ENCODE peak calls at places on chromosomes 11 and 22, in nine cellular contexts. N is prostate gland, S is kidney epithelial cell, F is adrenal gland, O is colonic mucosa, R is fibroblast of pulmonary artery, W is tibial artery, Z is fibroblast of lung, J is brain microvascular endothelial cell. M is an unnamed sample.

GRCh38 chr11:9527481-9528140 is 45.9 kb upstream of the WEE1 start:
- DNase-seq in N (peak), S (no peak), F (no peak), O (peak), R (peak), W (peak), Z (peak), J (peak), M (peak)

GRCh38 chr11:1204381-1205101 is 18.3 kb upstream of the MUC5B start:
- DNase-seq in N (no peak), S (no peak), F (no peak), O (no peak), R (no peak), W (peak), Z (no peak), J (no peak), M (no peak)

GRCh38 chr11:36057372-36058045 is 113.6 kb downstream of the LDLRAD3 start:
- DNase-seq in N (no peak), S (no peak), F (no peak), O (no peak), R (peak), W (peak), Z (no peak), J (peak), M (no peak)

GRCh38 chr22:28379075-28379806 is 300.4 kb downstream of the TTC28 start:
- DNase-seq in N (no peak), S (no peak), F (no peak), O (no peak), R (no peak), W (no peak), Z (no peak), J (no peak), M (no peak)

GRCh38 chr11:64372802-64373597 is 14.0 kb downstream of the RPS6KA4 start:
- DNase-seq in N (no peak), S (no peak), F (no peak), O (no peak), R (no peak), W (no peak), Z (no peak), J (no peak), M (no peak)

GRCh38 chr11:1138053-1138452 is 19.7 kb upstream of the MUC5AC start:
- DNase-seq in N (no peak), S (peak), F (no peak), O (no peak), R (no peak), W (no peak), Z (peak), J (peak), M (peak)

GRCh38 chr22:28402539-28402938 is 277.1 kb downstream of the TTC28 start:
- DNase-seq in N (no peak), S (no peak), F (no peak), O (no peak), R (no peak), W (no peak), Z (no peak), J (no peak), M (no peak)

GRCh38 chr11:100687032-100687629 is at the start of gene ARHGAP42:
- DNase-seq in N (peak), S (no peak), F (peak), O (peak), R (peak), W (peak), Z (peak), J (peak), M (no peak)

GRCh38 chr11:38315151-38315550 is 1717.1 kb upstream of the RAG2 start:
- DNase-seq in N (no peak), S (no peak), F (no peak), O (no peak), R (peak), W (no peak), Z (peak), J (no peak), M (no peak)

GRCh38 chr11:17588721-17589120 is 41.7 kb downstream of the OTOG start:
- DNase-seq in N (no peak), S (no peak), F (no peak), O (no peak), R (no peak), W (no peak), Z (no peak), J (no peak), M (no peak)

GRCh38 chr22:23495614-23496444 is 84.3 kb downstream of the IGLL1 start:
- DNase-seq in N (no peak), S (no peak), F (no peak), O (no peak), R (no peak), W (no peak), Z (no peak), J (no peak), M (no peak)

GRCh38 chr11:77143405-77144020 is 15.5 kb downstream of the MYO7A start:
- DNase-seq in N (no peak), S (no peak), F (no peak), O (no peak), R (no peak), W (no peak), Z (no peak), J (no peak), M (no peak)

GRCh38 chr11:17753153-17753552 is 18.6 kb downstream of the KCNC1 start:
- DNase-seq in N (no peak), S (no peak), F (no peak), O (no peak), R (no peak), W (no peak), Z (no peak), J (no peak), M (no peak)

GRCh38 chr22:29385748-29386147 is 2.6 kb downstream of the AP1B1 start:
- DNase-seq in N (no peak), S (no peak), F (no peak), O (no peak), R (no peak), W (peak), Z (no peak), J (no peak), M (no peak)

GRCh38 chr22:44931077-44931540 is 78.7 kb downstream of the PHF21B start:
- DNase-seq in N (no peak), S (no peak), F (peak), O (no peak), R (peak), W (no peak), Z (peak), J (no peak), M (no peak)

GRCh38 chr11:20125927-20126326 is 34.3 kb downstream of the DBX1 start:
- DNase-seq in N (no peak), S (peak), F (no peak), O (no peak), R (peak), W (no peak), Z (peak), J (peak), M (no peak)

GRCh38 chr11:63274776-63275175 is 31.4 kb upstream of the SLC22A25 start:
- DNase-seq in N (no peak), S (no peak), F (no peak), O (no peak), R (no peak), W (no peak), Z (no peak), J (no peak), M (no peak)

GRCh38 chr22:46444390-46444854 is 93.0 kb downstream of the CELSR1 start:
- DNase-seq in N (no peak), S (no peak), F (no peak), O (peak), R (no peak), W (no peak), Z (no peak), J (no peak), M (no peak)

GRCh38 chr11:133947298-133947905 is 9.4 kb downstream of the IGSF9B start:
- DNase-seq in N (no peak), S (no peak), F (no peak), O (no peak), R (peak), W (no peak), Z (peak), J (peak), M (no peak)

GRCh38 chr11:126440792-126441514 is 85.5 kb downstream of the ST3GAL4 start:
- DNase-seq in N (peak), S (no peak), F (peak), O (peak), R (peak), W (peak), Z (peak), J (peak), M (no peak)

GRCh38 chr11:62611705-62612365 is 740 bp downstream of the EML3 start:
- DNase-seq in N (no peak), S (no peak), F (no peak), O (peak), R (peak), W (peak), Z (peak), J (no peak), M (no peak)

GRCh38 chr11:78161937-78162336 is 22.5 kb upstream of the ALG8 start:
- DNase-seq in N (no peak), S (no peak), F (no peak), O (no peak), R (peak), W (peak), Z (peak), J (peak), M (no peak)

GRCh38 chr22:39300198-39300830 is 19.1 kb downstream of the RPL3 start:
- DNase-seq in N (no peak), S (no peak), F (no peak), O (no peak), R (no peak), W (peak), Z (no peak), J (no peak), M (no peak)

GRCh38 chr22:23163665-23164064 is 16.6 kb upstream of the BCR start:
- DNase-seq in N (peak), S (no peak), F (no peak), O (no peak), R (no peak), W (peak), Z (no peak), J (no peak), M (no peak)

GRCh38 chr11:68954970-68955958 is 25.5 kb downstream of the MRGPRD start:
- DNase-seq in N (peak), S (no peak), F (no peak), O (peak), R (peak), W (peak), Z (peak), J (peak), M (no peak)

GRCh38 chr11:103870821-103871309 is 165.6 kb upstream of the DDI1 start:
- DNase-seq in N (no peak), S (no peak), F (peak), O (peak), R (peak), W (peak), Z (no peak), J (no peak), M (no peak)

GRCh38 chr11:47272706-47273105 is 2.8 kb downstream of the MADD start:
- DNase-seq in N (no peak), S (no peak), F (no peak), O (no peak), R (peak), W (no peak), Z (no peak), J (no peak), M (no peak)

GRCh38 chr11:47271328-47271727 is 1.4 kb downstream of the MADD start:
- DNase-seq in N (no peak), S (no peak), F (no peak), O (no peak), R (no peak), W (no peak), Z (no peak), J (no peak), M (no peak)

GRCh38 chr11:47270331-47271271 is 668 bp downstream of the MADD start:
- DNase-seq in N (peak), S (no peak), F (peak), O (peak), R (peak), W (no peak), Z (peak), J (peak), M (no peak)

GRCh38 chr11:47269829-47270305 is at the start of gene MADD:
- DNase-seq in N (peak), S (no peak), F (peak), O (peak), R (peak), W (peak), Z (peak), J (peak), M (no peak)

GRCh38 chr11:47271961-47272661 is 2.2 kb downstream of the MADD start:
- DNase-seq in N (no peak), S (no peak), F (peak), O (peak), R (no peak), W (no peak), Z (no peak), J (no peak), M (no peak)
- H3K4me3 ChIP-seq in N (no peak), S (no peak), F (no peak), O (no peak), R (no peak), W (no peak), Z (no peak), J (no peak), M (no peak)

DNA sequence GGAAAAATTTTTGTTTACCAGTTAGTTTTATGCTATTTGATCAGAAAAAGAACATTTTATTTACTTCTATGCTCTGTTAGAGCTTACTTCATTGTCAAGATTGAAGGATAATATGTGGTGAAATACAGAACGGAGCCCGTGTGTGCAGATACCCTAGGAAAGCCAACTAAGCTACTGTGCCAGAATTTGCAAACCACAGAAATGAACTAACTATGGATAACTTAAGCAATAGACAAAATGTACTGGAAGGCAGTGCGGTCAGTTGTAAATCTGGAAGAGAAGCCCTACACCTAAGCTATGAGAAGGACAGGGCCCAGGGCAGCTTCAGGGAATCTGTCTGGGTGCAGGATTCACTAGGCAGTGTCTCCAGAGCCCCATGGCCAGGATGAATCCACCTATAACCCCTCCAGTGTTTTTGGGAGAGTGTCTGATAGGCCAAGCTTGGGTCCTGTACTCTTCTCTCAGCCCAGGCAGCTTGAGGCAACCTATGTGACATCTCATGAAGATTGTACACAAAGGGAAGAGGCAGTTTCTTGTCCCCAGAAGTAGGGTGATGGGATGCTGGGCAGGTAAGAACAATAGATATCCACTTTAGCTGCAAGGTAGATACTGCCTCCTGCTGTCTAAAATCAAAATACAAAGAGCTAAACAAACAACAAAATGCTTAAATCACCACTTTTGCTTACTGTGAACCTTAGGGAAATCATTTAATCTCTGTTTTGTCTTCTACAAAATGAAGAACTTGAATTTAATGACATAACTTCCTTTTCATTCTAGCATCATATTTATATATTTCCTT is 12.1 kb downstream of the MMP7 start:
- DNase-seq in N (no peak), S (no peak), F (no peak), O (no peak), R (no peak), W (no peak), Z (peak), J (no peak), M (no peak)
- TF ChIP-seq CTCF in N (no peak), S (peak), F (no peak), O (no peak), R (peak), W (no peak), Z (no peak), J (no peak), M (peak)

DNA sequence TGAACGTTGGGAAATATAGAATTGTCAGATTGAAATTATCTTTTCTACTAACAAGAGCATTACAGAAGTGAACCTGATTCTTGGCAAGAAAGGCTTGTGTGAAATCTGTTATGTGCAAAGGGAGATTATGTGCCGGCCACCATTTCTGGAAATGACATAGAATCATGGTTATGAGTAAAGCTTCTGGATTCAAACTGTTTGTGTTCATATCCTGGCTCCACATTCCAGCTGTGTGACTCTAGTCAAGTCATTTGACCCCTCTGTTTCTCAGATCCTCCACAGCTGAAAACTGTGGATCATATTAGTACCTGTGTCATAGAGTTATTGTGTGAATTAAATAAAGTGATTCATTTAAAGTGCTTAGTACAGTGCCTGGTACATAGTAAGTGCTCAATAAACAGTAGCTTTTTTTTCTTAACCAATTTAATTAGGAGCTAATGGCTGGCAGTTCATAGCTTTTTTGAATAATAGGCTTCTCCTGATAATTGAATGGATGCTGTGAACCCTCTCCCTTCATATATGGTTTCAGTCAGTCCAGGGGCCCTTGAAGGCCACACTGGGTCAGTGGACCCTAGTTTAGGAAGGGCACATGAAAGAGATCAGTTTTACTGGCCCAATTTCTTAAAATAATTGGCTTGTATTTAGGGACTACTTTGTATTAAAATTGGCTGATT is 34.6 kb downstream of the EHF start:
- DNase-seq in N (no peak), S (no peak), F (no peak), O (no peak), R (peak), W (no peak), Z (peak), J (peak), M (peak)
- H3K4me3 ChIP-seq in N (no peak), S (no peak), F (no peak), O (no peak), R (no peak), W (no peak), Z (no peak), J (no peak), M (no peak)

GRCh38 chr22:43268261-43268660 is 74.9 kb downstream of the SCUBE1 start:
- DNase-seq in N (no peak), S (no peak), F (no peak), O (no peak), R (no peak), W (no peak), Z (no peak), J (no peak), M (no peak)

GRCh38 chr22:43269325-43270040 is 73.7 kb downstream of the SCUBE1 start:
- DNase-seq in N (no peak), S (no peak), F (no peak), O (no peak), R (no peak), W (no peak), Z (no peak), J (no peak), M (no peak)

GRCh38 chr22:43270949-43271348 is 72.2 kb downstream of the SCUBE1 start:
- DNase-seq in N (no peak), S (no peak), F (no peak), O (no peak), R (no peak), W (no peak), Z (no peak), J (no peak), M (no peak)

GRCh38 chr22:43272301-43272700 is 70.9 kb downstream of the SCUBE1 start:
- DNase-seq in N (no peak), S (no peak), F (no peak), O (no peak), R (no peak), W (no peak), Z (peak), J (no peak), M (no peak)

GRCh38 chr22:43270314-43270908 is 72.8 kb downstream of the SCUBE1 start:
- DNase-seq in N (no peak), S (no peak), F (no peak), O (no peak), R (no peak), W (no peak), Z (no peak), J (no peak), M (no peak)
- TF ChIP-seq CTCF in N (no peak), S (no peak), F (no peak), O (no peak), R (peak), W (no peak), Z (no peak), J (peak), M (peak)

GRCh38 chr11:79393362-79394043 is 47.3 kb downstream of the TENM4 start:
- DNase-seq in N (no peak), S (no peak), F (no peak), O (no peak), R (no peak), W (no peak), Z (no peak), J (no peak), M (no peak)
- H3K4me3 ChIP-seq in N (no peak), S (no peak), F (no peak), O (no peak), R (no peak), W (no peak), Z (no peak), J (no peak), M (no peak)

DNA sequence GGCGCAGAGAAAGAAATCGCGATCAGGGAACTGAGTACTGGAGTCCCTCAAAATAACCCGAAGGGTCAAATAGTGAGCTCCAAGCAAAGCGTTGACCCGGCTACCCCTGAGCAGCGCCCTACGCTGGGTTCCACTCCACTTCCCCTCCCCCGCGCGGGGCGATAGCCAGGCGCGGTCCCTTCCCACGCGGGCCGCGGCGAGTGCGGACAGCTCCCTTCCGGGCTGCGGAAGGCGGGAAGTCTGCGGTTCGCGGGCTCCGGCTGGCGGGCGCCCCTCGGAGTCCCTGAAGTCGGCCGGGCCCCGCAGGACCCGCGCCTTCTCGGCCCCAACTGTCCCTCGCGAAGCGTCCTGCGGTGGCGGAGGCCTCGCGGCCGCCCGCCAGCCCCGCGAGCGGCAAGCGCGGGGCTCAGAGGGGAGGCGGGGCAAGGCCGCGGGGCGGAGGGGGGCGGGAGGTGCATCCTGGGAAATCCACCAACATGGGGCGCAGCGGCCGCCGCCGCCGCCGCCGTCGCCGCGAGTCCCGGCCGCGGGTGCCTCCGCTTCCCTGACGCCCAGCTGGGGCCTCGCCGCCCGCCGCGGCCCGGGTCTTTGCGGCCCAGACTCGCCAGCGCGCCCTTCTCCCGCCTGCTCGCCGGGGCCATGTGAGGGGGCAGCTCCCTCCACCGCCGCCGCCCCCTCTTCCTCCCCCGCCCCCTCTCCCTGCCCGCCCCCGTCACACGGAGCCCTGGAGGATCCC is at the start of gene QSER1:
- DNase-seq in N (peak), S (no peak), F (peak), O (peak), R (peak), W (peak), Z (peak), J (peak), M (no peak)
- TF ChIP-seq CTCF in N (no peak), S (no peak), F (no peak), O (no peak), R (no peak), W (no peak), Z (no peak), J (no peak), M (no peak)